ENCODE peak calls at places on chromosomes 6 and 20, in six cellular contexts. One of them, this sample, is unnamed.

GRCh38 chr6:150741633-150742200 is 123.8 kb upstream of the MTHFD1L start:
- DNase-seq in lower lobe of right lung: no peak
- DNase-seq in upper lobe of right lung: no peak
- DNase-seq in mesenchymal stem cell: peak; percentile 15
- DNase-seq in GM12878: no peak
- DNase-seq in pancreas: no peak
- DNase-seq in this sample: no peak

GRCh38 chr20:44080646-44081267 is 106.2 kb downstream of the JPH2 start:
- DNase-seq in mesenchymal stem cell: peak; percentile 81
- DNase-seq in GM12878: peak; percentile 55
- DNase-seq in upper lobe of right lung: no peak
- DNase-seq in pancreas: peak; percentile 55
- DNase-seq in lower lobe of right lung: no peak
- DNase-seq in this sample: peak; percentile 90

GRCh38 chr6:37052027-37052628 is 46.7 kb downstream of the FGD2 start:
- DNase-seq in GM12878: no peak
- DNase-seq in lower lobe of right lung: no peak
- DNase-seq in mesenchymal stem cell: no peak
- DNase-seq in pancreas: no peak
- DNase-seq in upper lobe of right lung: no peak
- DNase-seq in this sample: no peak

GRCh38 chr6:148593130-148593812 is 153.6 kb upstream of the UST start:
- DNase-seq in mesenchymal stem cell: peak; percentile 92
- DNase-seq in lower lobe of right lung: peak; percentile 59
- DNase-seq in GM12878: no peak
- DNase-seq in upper lobe of right lung: peak; percentile 67
- DNase-seq in pancreas: no peak
- DNase-seq in this sample: no peak

GRCh38 chr6:87214831-87215230 is 59.5 kb downstream of the ZNF292 start:
- DNase-seq in mesenchymal stem cell: no peak
- DNase-seq in pancreas: no peak
- DNase-seq in GM12878: no peak
- DNase-seq in upper lobe of right lung: no peak
- DNase-seq in lower lobe of right lung: no peak
- DNase-seq in this sample: no peak

GRCh38 chr6:16474834-16475781 is 236.7 kb downstream of the GMPR start:
- DNase-seq in upper lobe of right lung: no peak
- DNase-seq in pancreas: no peak
- DNase-seq in lower lobe of right lung: no peak
- DNase-seq in GM12878: no peak
- DNase-seq in mesenchymal stem cell: no peak
- DNase-seq in this sample: no peak

GRCh38 chr6:100592929-100593328 is 128.2 kb upstream of the SIM1 start:
- DNase-seq in lower lobe of right lung: no peak
- DNase-seq in GM12878: no peak
- DNase-seq in pancreas: no peak
- DNase-seq in upper lobe of right lung: no peak
- DNase-seq in mesenchymal stem cell: no peak
- DNase-seq in this sample: no peak

GRCh38 chr20:44614525-44614924 is 32.1 kb downstream of the PKIG start:
- DNase-seq in pancreas: no peak
- DNase-seq in lower lobe of right lung: peak; percentile 39
- DNase-seq in mesenchymal stem cell: no peak
- DNase-seq in GM12878: no peak
- DNase-seq in upper lobe of right lung: peak; percentile 53
- DNase-seq in this sample: no peak

GRCh38 chr6:137692806-137693205 is 174.3 kb upstream of the TNFAIP3 start:
- DNase-seq in upper lobe of right lung: no peak
- DNase-seq in pancreas: no peak
- DNase-seq in lower lobe of right lung: no peak
- DNase-seq in GM12878: no peak
- DNase-seq in mesenchymal stem cell: no peak
- DNase-seq in this sample: no peak

GRCh38 chr6:126312013-126312665 is 27.8 kb upstream of the CENPW start:
- DNase-seq in mesenchymal stem cell: peak; percentile 21
- DNase-seq in pancreas: no peak
- DNase-seq in lower lobe of right lung: no peak
- DNase-seq in GM12878: no peak
- DNase-seq in upper lobe of right lung: no peak
- DNase-seq in this sample: no peak

GRCh38 chr20:63740501-63741353 is 1.2 kb downstream of the SLC2A4RG start:
- DNase-seq in upper lobe of right lung: peak; percentile 95
- DNase-seq in GM12878: no peak
- DNase-seq in pancreas: peak; percentile 94
- DNase-seq in mesenchymal stem cell: peak; percentile 93
- DNase-seq in lower lobe of right lung: peak; percentile 91
- DNase-seq in this sample: peak; percentile 93

GRCh38 chr20:21796059-21796458 is 90.6 kb downstream of the PAX1 start:
- DNase-seq in mesenchymal stem cell: no peak
- DNase-seq in lower lobe of right lung: no peak
- DNase-seq in upper lobe of right lung: no peak
- DNase-seq in GM12878: no peak
- DNase-seq in pancreas: no peak
- DNase-seq in this sample: no peak

GRCh38 chr6:6218246-6219085 is 102.0 kb downstream of the F13A1 start:
- DNase-seq in upper lobe of right lung: no peak
- DNase-seq in lower lobe of right lung: no peak
- DNase-seq in pancreas: no peak
- DNase-seq in GM12878: no peak
- DNase-seq in mesenchymal stem cell: peak; percentile 45
- DNase-seq in this sample: no peak

GRCh38 chr20:62122659-62123449 is 579 bp downstream of the LSM14B start:
- DNase-seq in pancreas: peak; percentile 55
- DNase-seq in mesenchymal stem cell: peak; percentile 41
- DNase-seq in upper lobe of right lung: peak; percentile 83
- DNase-seq in lower lobe of right lung: no peak
- DNase-seq in GM12878: no peak
- DNase-seq in this sample: peak; percentile 56

GRCh38 chr20:35490736-35491181 is 35.4 kb downstream of the CEP250 start:
- DNase-seq in lower lobe of right lung: no peak
- DNase-seq in pancreas: no peak
- DNase-seq in GM12878: peak; percentile 51
- DNase-seq in upper lobe of right lung: no peak
- DNase-seq in mesenchymal stem cell: no peak
- DNase-seq in this sample: no peak

DNA sequence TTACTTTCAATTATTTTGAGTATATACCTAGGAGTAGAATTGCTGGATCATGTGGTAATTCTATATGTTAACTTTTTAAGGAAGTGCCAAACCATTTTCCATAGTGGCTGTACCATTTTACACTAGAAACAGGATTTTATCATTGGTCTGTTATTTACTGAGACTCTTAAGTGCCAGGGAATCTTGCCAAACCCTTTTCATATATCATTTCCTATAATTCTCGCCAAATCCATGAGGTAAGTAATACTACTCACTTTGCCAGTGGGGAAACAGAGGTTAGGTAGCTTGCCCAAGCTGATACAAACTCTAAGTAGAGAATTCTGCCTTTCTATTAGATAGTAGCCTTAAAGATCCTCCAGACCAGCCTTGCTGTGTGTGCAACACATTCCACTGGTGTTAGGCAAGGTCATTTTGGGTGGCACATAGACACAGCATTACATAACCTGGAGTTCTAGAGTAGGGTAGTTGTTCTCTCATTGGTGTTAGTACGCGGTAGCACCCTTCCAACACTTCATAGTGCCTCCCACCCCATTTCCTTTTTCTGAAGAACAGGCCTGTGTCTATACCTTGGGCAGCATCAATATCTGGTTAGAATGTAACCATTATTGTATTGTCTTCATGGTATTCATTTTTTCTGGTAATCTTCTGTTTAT is 65.5 kb downstream of the ARID1B start:
- DNase-seq in mesenchymal stem cell: no peak
- DNase-seq in pancreas: no peak
- DNase-seq in upper lobe of right lung: no peak
- DNase-seq in GM12878: no peak
- DNase-seq in lower lobe of right lung: no peak
- DNase-seq in this sample: no peak
- H3K4me1 ChIP-seq in mesenchymal stem cell: peaks cover 14% of the 10 kb centered on the region
- H3K4me1 ChIP-seq in pancreas: no peaks in the 10 kb centered on the region
- H3K4me1 ChIP-seq in upper lobe of right lung: peaks cover 52% of the 10 kb centered on the region
- H3K4me1 ChIP-seq in GM12878: peaks cover 23% of the 10 kb centered on the region
- H3K4me1 ChIP-seq in lower lobe of right lung: peaks cover 85% of the 10 kb centered on the region
- H3K4me1 ChIP-seq in this sample: peaks cover 20% of the 10 kb centered on the region

GRCh38 chr6:152309006-152309405 is 328.2 kb downstream of the SYNE1 start:
- DNase-seq in lower lobe of right lung: no peak
- DNase-seq in mesenchymal stem cell: no peak
- DNase-seq in GM12878: no peak
- DNase-seq in pancreas: no peak
- DNase-seq in upper lobe of right lung: no peak
- DNase-seq in this sample: no peak
- H3K36me3 ChIP-seq in lower lobe of right lung: peaks cover 72% of the 10 kb centered on the region
- H3K36me3 ChIP-seq in mesenchymal stem cell: peaks cover 6% of the 10 kb centered on the region
- H3K36me3 ChIP-seq in GM12878: no peaks in the 10 kb centered on the region
- H3K36me3 ChIP-seq in pancreas: peaks cover 2% of the 10 kb centered on the region
- H3K36me3 ChIP-seq in upper lobe of right lung: peaks cover 79% of the 10 kb centered on the region
- H3K36me3 ChIP-seq in this sample: no peaks in the 10 kb centered on the region

GRCh38 chr6:31114970-31115849 is 610 bp downstream of the PSORS1C1 start:
- DNase-seq in upper lobe of right lung: no peak
- DNase-seq in lower lobe of right lung: no peak
- DNase-seq in GM12878: no peak
- DNase-seq in pancreas: no peak
- DNase-seq in mesenchymal stem cell: peak; percentile 19
- DNase-seq in this sample: no peak
- H3K27ac ChIP-seq in upper lobe of right lung: peak overlapping the region; percentile 74
- H3K27ac ChIP-seq in lower lobe of right lung: peak overlapping the region; percentile 58
- H3K27ac ChIP-seq in GM12878: no peak overlapping the region
- H3K27ac ChIP-seq in pancreas: no peak overlapping the region
- H3K27ac ChIP-seq in mesenchymal stem cell: peak overlapping the region; percentile 70
- H3K27ac ChIP-seq in this sample: peak overlapping the region; percentile 19

DNA sequence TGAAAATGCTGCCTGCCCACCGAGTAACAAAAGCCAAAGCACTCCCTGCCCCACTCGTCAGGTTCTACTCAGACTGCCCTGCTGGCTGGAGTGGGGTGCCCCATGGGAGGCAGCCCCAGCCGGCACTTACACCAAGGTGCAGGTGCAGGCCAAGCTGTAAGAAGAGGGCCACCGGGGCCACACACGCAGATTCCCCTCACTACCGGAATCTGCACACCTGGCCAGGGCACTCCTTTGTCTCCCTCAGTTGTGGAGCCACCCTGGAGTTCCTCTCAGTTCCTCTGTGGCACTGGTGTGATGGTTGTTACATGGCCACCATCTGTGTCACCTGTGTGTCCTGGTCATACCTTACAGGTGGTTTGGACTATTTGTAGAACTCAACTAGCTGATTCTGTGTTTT is 112.4 kb downstream of the FOXO3 start:
- DNase-seq in lower lobe of right lung: no peak
- DNase-seq in pancreas: no peak
- DNase-seq in mesenchymal stem cell: no peak
- DNase-seq in GM12878: no peak
- DNase-seq in upper lobe of right lung: no peak
- DNase-seq in this sample: no peak
- H3K4me1 ChIP-seq in lower lobe of right lung: peaks cover 76% of the 10 kb centered on the region
- H3K4me1 ChIP-seq in pancreas: peaks cover 21% of the 10 kb centered on the region
- H3K4me1 ChIP-seq in mesenchymal stem cell: peaks cover 6% of the 10 kb centered on the region
- H3K4me1 ChIP-seq in GM12878: peaks cover 13% of the 10 kb centered on the region
- H3K4me1 ChIP-seq in upper lobe of right lung: peaks cover 66% of the 10 kb centered on the region
- H3K4me1 ChIP-seq in this sample: peaks cover 43% of the 10 kb centered on the region

DNA sequence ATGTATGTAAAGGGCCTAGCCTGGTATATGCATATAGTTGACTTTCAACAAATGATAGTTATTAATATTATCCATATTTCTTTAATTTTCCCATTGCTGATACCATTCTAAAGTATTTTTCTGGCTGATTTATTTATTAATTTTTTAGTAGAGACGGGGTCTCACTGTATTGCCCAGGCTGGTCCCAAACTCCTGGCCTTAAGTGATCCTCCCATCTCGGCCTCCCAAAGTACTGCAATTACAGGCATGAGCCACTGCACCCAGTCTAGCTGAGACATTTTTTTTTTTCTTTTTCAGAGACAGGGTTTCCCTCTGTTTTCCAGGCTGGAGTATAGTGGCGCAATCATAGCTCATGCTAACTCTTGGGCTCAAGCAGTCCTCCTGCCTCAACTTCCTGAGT is 29.8 kb upstream of the MROH8 start:
- DNase-seq in mesenchymal stem cell: no peak
- DNase-seq in pancreas: no peak
- DNase-seq in GM12878: no peak
- DNase-seq in upper lobe of right lung: no peak
- DNase-seq in lower lobe of right lung: no peak
- DNase-seq in this sample: no peak
- H3K36me3 ChIP-seq in mesenchymal stem cell: peaks cover 43% of the 10 kb centered on the region
- H3K36me3 ChIP-seq in pancreas: no peaks in the 10 kb centered on the region
- H3K36me3 ChIP-seq in GM12878: peaks cover 48% of the 10 kb centered on the region
- H3K36me3 ChIP-seq in upper lobe of right lung: peaks cover 99% of the 10 kb centered on the region
- H3K36me3 ChIP-seq in lower lobe of right lung: peaks cover 99% of the 10 kb centered on the region
- H3K36me3 ChIP-seq in this sample: no peaks in the 10 kb centered on the region

DNA sequence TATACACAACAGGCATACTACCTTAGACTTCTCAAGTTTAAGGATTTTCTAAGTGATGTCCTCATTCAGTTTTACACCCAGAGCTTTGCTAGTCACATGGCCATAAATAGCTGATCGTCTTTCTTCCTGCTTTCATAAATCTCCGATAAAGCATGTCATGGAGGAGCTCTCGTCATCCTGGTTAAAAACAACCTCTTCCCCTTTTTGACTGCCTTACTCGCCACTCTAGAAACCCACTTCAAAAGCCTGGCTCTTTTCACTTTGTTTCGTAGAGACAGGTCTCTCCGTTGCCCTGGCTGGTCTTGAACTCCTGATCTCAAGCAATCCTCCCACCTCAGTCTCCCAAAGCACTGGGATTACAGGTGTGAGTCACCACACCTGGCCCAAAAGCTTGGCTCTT is 67.0 kb upstream of the SMIM29 start:
- DNase-seq in lower lobe of right lung: no peak
- DNase-seq in upper lobe of right lung: no peak
- DNase-seq in mesenchymal stem cell: no peak
- DNase-seq in GM12878: peak; percentile 71
- DNase-seq in pancreas: no peak
- DNase-seq in this sample: no peak
- H3K27ac ChIP-seq in lower lobe of right lung: no peak overlapping the region
- H3K27ac ChIP-seq in upper lobe of right lung: peak overlapping the region; percentile 38
- H3K27ac ChIP-seq in mesenchymal stem cell: no peak overlapping the region
- H3K27ac ChIP-seq in GM12878: peak overlapping the region; percentile 84
- H3K27ac ChIP-seq in pancreas: no peak overlapping the region
- H3K27ac ChIP-seq in this sample: no peak overlapping the region

DNA sequence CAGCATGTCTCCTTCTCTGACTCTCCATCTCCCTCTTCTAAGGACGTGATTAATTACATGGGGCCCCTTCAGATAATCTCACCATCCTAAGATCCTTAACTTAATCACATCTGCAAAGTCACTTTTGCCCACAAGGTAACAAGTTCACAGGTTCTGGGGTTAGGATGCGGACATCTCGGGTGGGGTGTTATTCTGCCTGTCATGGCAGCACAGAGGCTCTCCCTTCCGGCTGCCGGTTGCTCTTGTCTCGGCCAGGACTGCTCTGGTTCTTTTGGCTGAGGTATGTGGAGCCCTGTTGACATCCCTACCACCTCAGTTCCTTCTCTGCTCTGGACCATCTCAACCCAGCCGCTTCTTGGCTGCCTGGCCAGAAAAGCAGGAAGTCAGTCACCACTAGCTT is 4.2 kb upstream of the CST11 start:
- DNase-seq in GM12878: no peak
- DNase-seq in lower lobe of right lung: no peak
- DNase-seq in pancreas: no peak
- DNase-seq in mesenchymal stem cell: no peak
- DNase-seq in upper lobe of right lung: no peak
- DNase-seq in this sample: no peak
- H3K4me1 ChIP-seq in GM12878: no peaks in the 10 kb centered on the region
- H3K4me1 ChIP-seq in lower lobe of right lung: no peaks in the 10 kb centered on the region
- H3K4me1 ChIP-seq in pancreas: no peaks in the 10 kb centered on the region
- H3K4me1 ChIP-seq in mesenchymal stem cell: no peaks in the 10 kb centered on the region
- H3K4me1 ChIP-seq in upper lobe of right lung: no peaks in the 10 kb centered on the region
- H3K4me1 ChIP-seq in this sample: no peaks in the 10 kb centered on the region

This sample was measured in testis.